ENCODE peak calls at places on chromosomes 12 and 14, in four cellular contexts. One of them, this sample, is unnamed. For H3K36me3, the result is how much of the 10 kb centered on the place peaks cover.

GRCh38 chr14:23457587-23458445 is 11.7 kb upstream of the NGDN start:
- DNase-seq in SK-N-SH: no peak
- DNase-seq in DND-41: no peak
- DNase-seq in esophagus squamous epithelium: no peak
- DNase-seq in this sample: no peak

GRCh38 chr12:108360057-108360456 is 20.9 kb upstream of the CMKLR1 start:
- DNase-seq in SK-N-SH: no peak
- DNase-seq in DND-41: no peak
- DNase-seq in esophagus squamous epithelium: no peak
- DNase-seq in this sample: no peak

GRCh38 chr14:59439256-59440015 is 25.7 kb downstream of the GPR135 start:
- DNase-seq in SK-N-SH: no peak
- DNase-seq in DND-41: no peak
- DNase-seq in esophagus squamous epithelium: no peak
- DNase-seq in this sample: no peak

GRCh38 chr12:94020335-94020734 is 128.0 kb upstream of the PLXNC1 start:
- DNase-seq in SK-N-SH: no peak
- DNase-seq in DND-41: no peak
- DNase-seq in esophagus squamous epithelium: no peak
- DNase-seq in this sample: no peak

GRCh38 chr14:95026851-95027463 is 130.4 kb downstream of the DICER1 start:
- DNase-seq in SK-N-SH: no peak
- DNase-seq in DND-41: no peak
- DNase-seq in esophagus squamous epithelium: no peak
- DNase-seq in this sample: no peak

GRCh38 chr12:53953831-53954693 is 641 bp upstream of the HOXC12 start:
- DNase-seq in SK-N-SH: no peak
- DNase-seq in DND-41: no peak
- DNase-seq in esophagus squamous epithelium: no peak
- DNase-seq in this sample: no peak

GRCh38 chr12:109878247-109878625 is 2.1 kb downstream of the GLTP start:
- DNase-seq in SK-N-SH: no peak
- DNase-seq in DND-41: no peak
- DNase-seq in esophagus squamous epithelium: no peak
- DNase-seq in this sample: no peak

GRCh38 chr14:105059035-105059916 is 6.0 kb downstream of the GPR132 start:
- DNase-seq in SK-N-SH: peak
- DNase-seq in DND-41: no peak
- DNase-seq in esophagus squamous epithelium: no peak
- DNase-seq in this sample: no peak

GRCh38 chr12:1491983-1492697 is 102.2 kb downstream of the FBXL14 start:
- DNase-seq in SK-N-SH: no peak
- DNase-seq in DND-41: no peak
- DNase-seq in esophagus squamous epithelium: no peak
- DNase-seq in this sample: no peak

GRCh38 chr14:51726166-51726899 is 74.6 kb downstream of the FRMD6 start:
- DNase-seq in SK-N-SH: no peak
- DNase-seq in DND-41: no peak
- DNase-seq in esophagus squamous epithelium: no peak
- DNase-seq in this sample: no peak

GRCh38 chr14:28759658-28760313 is 6.8 kb upstream of the FOXG1 start:
- DNase-seq in SK-N-SH: no peak
- DNase-seq in DND-41: no peak
- DNase-seq in esophagus squamous epithelium: no peak
- DNase-seq in this sample: no peak

GRCh38 chr14:96445844-96446710 is 54.1 kb downstream of the AK7 start:
- DNase-seq in SK-N-SH: no peak
- DNase-seq in DND-41: no peak
- DNase-seq in esophagus squamous epithelium: no peak
- DNase-seq in this sample: no peak

GRCh38 chr14:55336161-55336560 is 64.9 kb downstream of the FBXO34 start:
- DNase-seq in SK-N-SH: no peak
- DNase-seq in DND-41: no peak
- DNase-seq in esophagus squamous epithelium: no peak
- DNase-seq in this sample: no peak

GRCh38 chr14:75274045-75274898 is 4.4 kb upstream of the FOS start:
- DNase-seq in SK-N-SH: no peak
- DNase-seq in DND-41: no peak
- DNase-seq in esophagus squamous epithelium: no peak
- DNase-seq in this sample: no peak

GRCh38 chr12:8953773-8954402 is 4.4 kb upstream of the M6PR start:
- DNase-seq in SK-N-SH: no peak
- DNase-seq in DND-41: no peak
- DNase-seq in esophagus squamous epithelium: no peak
- DNase-seq in this sample: peak

GRCh38 chr14:96091149-96091693 is 52.1 kb downstream of the C14orf132 start:
- DNase-seq in SK-N-SH: peak
- DNase-seq in DND-41: no peak
- DNase-seq in esophagus squamous epithelium: no peak
- DNase-seq in this sample: no peak

GRCh38 chr12:82687020-82687951 is 580 bp downstream of the TMTC2 start:
- DNase-seq in SK-N-SH: no peak
- DNase-seq in DND-41: no peak
- DNase-seq in esophagus squamous epithelium: no peak
- DNase-seq in this sample: peak

GRCh38 chr14:22870811-22871199 is 735 bp upstream of the LRP10 start:
- DNase-seq in SK-N-SH: no peak
- DNase-seq in DND-41: no peak
- DNase-seq in esophagus squamous epithelium: no peak
- DNase-seq in this sample: no peak

GRCh38 chr12:128737292-128737966 is 86.3 kb downstream of the SLC15A4 start:
- DNase-seq in SK-N-SH: no peak
- DNase-seq in DND-41: no peak
- DNase-seq in esophagus squamous epithelium: no peak
- DNase-seq in this sample: no peak

GRCh38 chr14:104323551-104324175 is 185.3 kb downstream of the KIF26A start:
- DNase-seq in SK-N-SH: no peak
- DNase-seq in DND-41: no peak
- DNase-seq in esophagus squamous epithelium: no peak
- DNase-seq in this sample: no peak

DNA sequence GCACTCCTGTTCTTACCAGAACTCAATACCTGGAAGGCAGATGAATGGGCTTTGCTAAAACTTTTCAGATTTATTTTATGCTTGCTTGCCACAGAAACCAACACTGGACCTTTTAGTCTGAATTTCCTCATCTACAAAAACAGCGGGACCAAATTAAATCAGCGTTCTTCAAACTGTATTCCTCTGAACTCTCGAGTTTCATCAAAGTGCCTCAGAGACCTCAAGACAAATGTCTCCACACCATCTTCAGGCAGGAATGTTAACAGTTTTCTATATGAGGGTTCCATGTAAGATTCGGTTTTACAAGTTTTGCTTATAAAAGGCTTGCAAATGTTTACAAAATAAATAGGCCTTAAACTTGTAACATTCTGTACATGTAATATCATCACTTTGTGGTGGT is 74.6 kb downstream of the MED13L start:
- DNase-seq in SK-N-SH: no peak
- DNase-seq in DND-41: no peak
- DNase-seq in esophagus squamous epithelium: no peak
- DNase-seq in this sample: no peak
- H3K27ac ChIP-seq in SK-N-SH: peak
- H3K27ac ChIP-seq in DND-41: no peak
- H3K27ac ChIP-seq in esophagus squamous epithelium: no peak
- H3K27ac ChIP-seq in this sample: no peak

DNA sequence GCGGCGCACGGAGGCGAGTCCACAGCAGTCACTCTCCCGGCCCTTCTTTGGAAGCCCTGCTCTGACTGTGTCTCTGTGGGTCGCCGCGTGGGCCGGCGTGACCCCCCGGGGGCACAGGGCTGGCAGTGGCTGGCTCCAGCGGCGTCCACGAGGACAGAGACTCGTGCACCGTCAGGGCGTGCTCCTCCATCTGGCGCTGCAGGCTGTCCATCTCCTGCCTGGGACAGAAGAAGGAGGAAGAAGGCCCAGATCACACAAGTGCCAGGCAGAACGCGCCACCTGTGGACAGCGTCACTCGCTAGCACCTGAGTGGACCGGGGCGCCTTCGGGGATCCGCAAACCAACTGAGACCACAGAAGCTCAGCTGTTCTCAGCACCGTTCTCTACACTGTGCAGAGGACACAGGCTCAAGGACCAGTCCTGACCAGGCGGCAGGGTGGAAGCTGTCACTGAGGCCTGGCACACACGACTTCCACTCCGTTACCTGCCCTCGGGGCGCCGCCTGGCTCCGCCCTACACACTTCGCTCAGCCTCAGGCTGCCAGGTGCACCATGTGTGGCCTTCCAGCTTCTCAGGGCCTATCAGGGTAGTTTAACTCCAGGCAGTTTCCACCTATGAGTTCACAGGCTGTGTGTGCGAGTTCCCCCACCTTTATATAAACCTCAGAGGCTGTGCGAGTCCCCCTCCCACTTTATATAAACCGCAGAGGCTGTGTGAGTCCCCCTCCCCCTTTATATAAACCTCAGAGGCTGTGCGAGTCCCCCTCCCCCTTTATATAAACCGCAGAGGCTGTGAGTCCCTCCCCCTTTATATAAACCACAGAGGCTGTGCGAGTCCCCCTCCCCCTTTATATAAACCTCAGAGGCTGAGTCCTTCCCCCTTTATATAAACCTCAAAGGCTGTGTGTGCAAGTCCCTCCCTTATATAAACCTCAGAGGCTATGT is 11.7 kb upstream of the ANKLE2 start:
- DNase-seq in SK-N-SH: no peak
- DNase-seq in DND-41: no peak
- DNase-seq in esophagus squamous epithelium: no peak
- DNase-seq in this sample: no peak
- H3K36me3 ChIP-seq in SK-N-SH: half or more
- H3K36me3 ChIP-seq in DND-41: half or more
- H3K36me3 ChIP-seq in esophagus squamous epithelium: under half
- H3K36me3 ChIP-seq in this sample: under half

GRCh38 chr12:120700863-120701262 is 9.4 kb upstream of the UNC119B start:
- DNase-seq in SK-N-SH: no peak
- DNase-seq in DND-41: no peak
- DNase-seq in esophagus squamous epithelium: no peak
- DNase-seq in this sample: no peak

GRCh38 chr12:120703311-120703942 is 6.8 kb upstream of the UNC119B start:
- DNase-seq in SK-N-SH: no peak
- DNase-seq in DND-41: no peak
- DNase-seq in esophagus squamous epithelium: no peak
- DNase-seq in this sample: no peak

GRCh38 chr12:120705618-120706017 is 4.6 kb upstream of the UNC119B start:
- DNase-seq in SK-N-SH: no peak
- DNase-seq in DND-41: no peak
- DNase-seq in esophagus squamous epithelium: no peak
- DNase-seq in this sample: no peak

GRCh38 chr12:120699553-120699952 is 10.7 kb upstream of the UNC119B start:
- DNase-seq in SK-N-SH: no peak
- DNase-seq in DND-41: no peak
- DNase-seq in esophagus squamous epithelium: no peak
- DNase-seq in this sample: no peak

DNA sequence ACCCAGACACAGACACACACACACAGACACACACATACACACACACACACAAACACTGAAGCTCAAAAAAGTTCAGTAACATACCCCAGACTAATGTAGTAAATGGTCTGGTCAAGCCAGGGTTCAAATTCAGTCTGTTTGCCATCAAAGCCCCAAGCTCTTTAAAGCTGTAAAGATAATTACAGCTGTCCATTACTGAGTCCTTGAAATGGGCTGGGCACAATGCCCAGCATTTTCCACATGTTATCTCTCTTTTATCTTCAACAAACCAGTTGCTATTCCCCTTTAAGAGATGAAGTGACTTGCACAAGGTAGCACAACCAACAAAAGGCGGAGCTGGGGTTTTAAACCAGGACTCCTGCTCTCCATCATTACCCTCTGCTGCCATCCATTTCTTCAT is 7.6 kb upstream of the UNC119B start:
- DNase-seq in SK-N-SH: peak
- DNase-seq in DND-41: no peak
- DNase-seq in esophagus squamous epithelium: no peak
- DNase-seq in this sample: no peak
- H3K27ac ChIP-seq in SK-N-SH: no peak
- H3K27ac ChIP-seq in DND-41: no peak
- H3K27ac ChIP-seq in esophagus squamous epithelium: no peak
- H3K27ac ChIP-seq in this sample: peak

DNA sequence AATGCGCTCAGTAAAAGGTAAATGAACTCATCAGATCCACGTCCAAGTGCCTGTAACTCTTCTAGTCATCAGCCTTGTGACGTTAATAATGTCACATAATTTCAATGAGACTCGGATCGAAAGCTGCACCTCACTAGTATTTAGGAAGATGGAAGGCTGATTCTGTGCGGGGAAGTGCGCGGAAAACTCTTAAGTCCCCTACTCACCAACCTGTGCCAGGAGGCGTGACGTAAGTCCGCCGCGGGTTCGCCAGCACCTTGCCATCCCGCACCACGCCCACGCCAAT is 310 bp downstream of the OSGEP start:
- DNase-seq in SK-N-SH: no peak
- DNase-seq in DND-41: no peak
- DNase-seq in esophagus squamous epithelium: no peak
- DNase-seq in this sample: no peak
- H3K36me3 ChIP-seq in SK-N-SH: under half
- H3K36me3 ChIP-seq in DND-41: half or more
- H3K36me3 ChIP-seq in esophagus squamous epithelium: under half
- H3K36me3 ChIP-seq in this sample: half or more

This sample was measured in heart right ventricle.